ENCODE peak calls at places on chromosomes 13 and 19, in nine cellular contexts. H is SW 1271; P is uterus; T is stimulated activated CD4-positive, alpha-beta T cell treated with anti-CD3 and anti-CD28 coated beads, Interleukin-15, amount 100 ng/mL, for 1 hour; S is HS-5; N is WTC11; Y is tibial nerve; J is NCI-H1048; L is left colon. E is an unnamed sample.

GRCh38 chr13:96499646-96500045 is 409.7 kb downstream of the HS6ST3 start:
- DNase-seq in P (no peak), J (no peak), N (no peak), L (no peak), T (no peak), H (no peak), Y (no peak), S (no peak), E (no peak)

GRCh38 chr13:92136449-92137180 is 738.2 kb downstream of the GPC5 start:
- DNase-seq in J (no peak), N (no peak), T (no peak), Y (no peak), P (no peak), L (no peak), S (no peak), H (no peak), E (no peak)

GRCh38 chr19:48433337-48433736 is 12.4 kb upstream of the GRWD1 start:
- DNase-seq in L (no peak), T (no peak), P (no peak), H (no peak), J (no peak), S (no peak), N (no peak), Y (no peak), E (no peak)

GRCh38 chr19:18338471-18339001 is 1.9 kb upstream of the PGPEP1 start:
- DNase-seq in H (no peak), J (no peak), T (no peak), P (no peak), S (no peak), L (no peak), Y (no peak), N (no peak), E (no peak)

GRCh38 chr13:19862511-19863313 is 737 bp downstream of the ZMYM5 start:
- DNase-seq in T (peak), L (peak), J (no peak), H (peak), Y (no peak), N (peak), P (peak), S (no peak), E (peak)

GRCh38 chr13:46622918-46623256 is 69.9 kb downstream of the LRCH1 start:
- DNase-seq in T (no peak), L (peak), J (peak), P (peak), Y (no peak), S (no peak), N (no peak), H (no peak), E (no peak)

GRCh38 chr19:7534531-7534980 is 961 bp upstream of the PNPLA6 start:
- DNase-seq in N (peak), H (peak), Y (no peak), L (peak), S (peak), T (no peak), J (no peak), P (peak), E (peak)

GRCh38 chr13:84192125-84192524 is 309.9 kb upstream of the SLITRK1 start:
- DNase-seq in N (no peak), L (no peak), Y (no peak), H (peak), P (no peak), J (no peak), S (peak), T (no peak), E (no peak)

GRCh38 chr13:73966331-73966730 is 167.9 kb downstream of the KLF12 start:
- DNase-seq in Y (no peak), T (no peak), J (no peak), P (no peak), L (no peak), S (no peak), H (no peak), N (no peak), E (no peak)

GRCh38 chr19:16429066-16429758 is 42.6 kb downstream of the EPS15L1 start:
- DNase-seq in N (no peak), H (no peak), Y (no peak), L (peak), P (no peak), J (no peak), T (no peak), S (no peak), E (no peak)

GRCh38 chr19:6213696-6214585 is 65.8 kb downstream of the MLLT1 start:
- DNase-seq in N (no peak), H (no peak), S (no peak), L (no peak), Y (no peak), P (peak), T (no peak), J (no peak), E (no peak)

GRCh38 chr19:42076375-42076944 is 494 bp downstream of the ZNF574 start:
- DNase-seq in S (no peak), Y (peak), T (peak), J (no peak), L (peak), H (no peak), N (peak), P (peak), E (peak)

GRCh38 chr19:30158893-30159245 is 213.3 kb upstream of the ZNF536 start:
- DNase-seq in P (no peak), Y (no peak), H (no peak), J (no peak), S (no peak), L (no peak), T (no peak), N (no peak), E (no peak)

GRCh38 chr19:15378529-15379082 is 981 bp downstream of the AKAP8 start:
- DNase-seq in P (no peak), H (peak), L (peak), N (no peak), J (no peak), Y (no peak), T (peak), S (peak), E (peak)

GRCh38 chr19:17938092-17938845 is 5.5 kb downstream of the CCDC124 start:
- DNase-seq in Y (peak), H (peak), P (peak), T (peak), N (peak), J (peak), L (peak), S (peak), E (peak)

GRCh38 chr13:79678100-79678499 is 197.1 kb downstream of the NDFIP2 start:
- DNase-seq in P (no peak), H (no peak), T (no peak), S (no peak), L (no peak), J (no peak), N (no peak), Y (no peak), E (no peak)

GRCh38 chr13:28538932-28539331 is 44.0 kb upstream of the FLT1 start:
- DNase-seq in J (no peak), S (no peak), N (no peak), H (no peak), Y (no peak), T (no peak), P (no peak), L (no peak), E (no peak)

GRCh38 chr13:98060282-98060681 is 82.6 kb upstream of the FARP1 start:
- DNase-seq in J (no peak), T (no peak), L (no peak), P (no peak), S (no peak), H (no peak), N (no peak), Y (no peak), E (no peak)

GRCh38 chr13:106636492-106636891 is 68.6 kb upstream of the ARGLU1 start:
- DNase-seq in J (no peak), H (no peak), S (no peak), N (no peak), L (no peak), T (no peak), Y (no peak), P (no peak), E (no peak)

GRCh38 chr13:31903072-31903815 is 128.3 kb upstream of the FRY start:
- DNase-seq in T (no peak), L (no peak), S (no peak), N (no peak), H (no peak), Y (no peak), P (no peak), J (no peak), E (no peak)

GRCh38 chr13:30743319-30744055 is 8.1 kb downstream of the ALOX5AP start:
- DNase-seq in L (no peak), N (no peak), T (no peak), S (peak), J (no peak), Y (no peak), H (peak), P (peak), E (no peak)

GRCh38 chr19:7743425-7743841 is 3.9 kb downstream of the CD209 start:
- DNase-seq in S (no peak), T (no peak), L (no peak), H (no peak), J (no peak), P (no peak), Y (no peak), N (no peak), E (no peak)

GRCh38 chr19:41264581-41265375 is 606 bp downstream of the HNRNPUL1 start:
- DNase-seq in N (peak), P (peak), Y (no peak), J (no peak), H (no peak), T (peak), S (no peak), L (peak), E (peak)

GRCh38 chr19:46915386-46915785 is 54.6 kb downstream of the ARHGAP35 start:
- DNase-seq in L (no peak), H (no peak), S (no peak), Y (no peak), P (no peak), T (no peak), J (no peak), N (no peak), E (no peak)

GRCh38 chr19:4831351-4832340 is at the start of gene TICAM1:
- DNase-seq in N (no peak), S (no peak), Y (peak), J (no peak), H (peak), P (peak), L (peak), T (peak), E (peak)

GRCh38 chr19:8259922-8260247 is 48.3 kb downstream of the CD320 start:
- DNase-seq in S (no peak), H (no peak), T (no peak), J (no peak), P (no peak), L (no peak), Y (no peak), N (no peak), E (no peak)

GRCh38 chr13:98459171-98459681 is 117.7 kb downstream of the STK24 start:
- DNase-seq in N (no peak), J (no peak), L (no peak), T (no peak), S (no peak), H (no peak), P (no peak), Y (no peak), E (no peak)

GRCh38 chr13:45086484-45086883 is 33.8 kb upstream of the GTF2F2 start:
- DNase-seq in L (no peak), P (no peak), N (no peak), T (no peak), H (no peak), Y (no peak), J (no peak), S (peak), E (no peak)

GRCh38 chr19:17503240-17503639 is 8.2 kb upstream of the PGLS start:
- DNase-seq in N (no peak), L (no peak), Y (no peak), J (no peak), T (no peak), P (no peak), S (no peak), H (no peak), E (no peak)

GRCh38 chr13:110372676-110373075 is 65.6 kb downstream of the COL4A2 start:
- DNase-seq in T (no peak), N (no peak), H (no peak), S (no peak), P (no peak), L (no peak), J (no peak), Y (no peak), E (no peak)

GRCh38 chr19:35744688-35745327 is 410 bp downstream of the U2AF1L4 start:
- DNase-seq in Y (peak), N (peak), L (peak), J (peak), P (peak), S (peak), H (peak), T (peak), E (peak)

GRCh38 chr13:63307239-63307638 is 1891.6 kb upstream of the PCDH20 start:
- DNase-seq in H (no peak), Y (no peak), N (no peak), S (no peak), P (no peak), T (no peak), L (no peak), J (no peak), E (no peak)

GRCh38 chr19:6286676-6287075 is 6.9 kb upstream of the MLLT1 start:
- DNase-seq in S (no peak), H (no peak), L (no peak), T (no peak), P (no peak), Y (no peak), N (no peak), J (no peak), E (no peak)

GRCh38 chr13:100976993-100977392 is 302.4 kb upstream of the TMTC4 start:
- DNase-seq in S (no peak), H (no peak), N (no peak), T (no peak), P (no peak), Y (no peak), L (no peak), J (no peak), E (no peak)

GRCh38 chr13:36082806-36083205 is 48.4 kb downstream of the DCLK1 start:
- DNase-seq in N (no peak), Y (no peak), T (no peak), H (no peak), P (no peak), L (no peak), J (no peak), S (no peak), E (no peak)

GRCh38 chr19:588758-589692 is 656 bp upstream of the HCN2 start:
- DNase-seq in H (no peak), J (no peak), T (no peak), S (no peak), Y (no peak), N (no peak), P (no peak), L (no peak), E (no peak)

E was measured in activated CD8-positive, alpha-beta T cell treated with anti-CD3 and anti-CD28 coated beads, Interleukin-2, amount 10 ng/mL, durations not matched to agents 7 days and 5 days.